ENCODE peak calls at places on chromosome 21, in five cellular contexts. One of them, this sample, is unnamed.

GRCh38 chr21:31750843-31751242 is 18.9 kb upstream of the SCAF4 start:
- DNase-seq in fibroblast of lung: no peak
- DNase-seq in OCI-LY7: no peak
- DNase-seq in NB4: no peak
- DNase-seq in omental fat pad: no peak
- DNase-seq in this sample: no peak

GRCh38 chr21:33212159-33212851 is 17.4 kb upstream of the IFNAR2 start:
- DNase-seq in fibroblast of lung: peak
- DNase-seq in OCI-LY7: peak
- DNase-seq in NB4: peak
- DNase-seq in omental fat pad: no peak
- DNase-seq in this sample: no peak

GRCh38 chr21:46636550-46637289 is 1.2 kb downstream of the PRMT2 start:
- DNase-seq in fibroblast of lung: no peak
- DNase-seq in OCI-LY7: no peak
- DNase-seq in NB4: no peak
- DNase-seq in omental fat pad: no peak
- DNase-seq in this sample: no peak

GRCh38 chr21:22536511-22536910 is 1538.3 kb downstream of the NCAM2 start:
- DNase-seq in fibroblast of lung: peak
- DNase-seq in OCI-LY7: no peak
- DNase-seq in NB4: peak
- DNase-seq in omental fat pad: no peak
- DNase-seq in this sample: no peak

GRCh38 chr21:39720126-39720778 is 24.7 kb upstream of the IGSF5 start:
- DNase-seq in fibroblast of lung: no peak
- DNase-seq in OCI-LY7: no peak
- DNase-seq in NB4: no peak
- DNase-seq in omental fat pad: no peak
- DNase-seq in this sample: no peak

GRCh38 chr21:45064618-45065399 is 9.6 kb upstream of the ADARB1 start:
- DNase-seq in fibroblast of lung: no peak
- DNase-seq in OCI-LY7: no peak
- DNase-seq in NB4: no peak
- DNase-seq in omental fat pad: no peak
- DNase-seq in this sample: no peak

GRCh38 chr21:46363698-46364097 is 39.7 kb downstream of the PCNT start:
- DNase-seq in fibroblast of lung: no peak
- DNase-seq in OCI-LY7: no peak
- DNase-seq in NB4: no peak
- DNase-seq in omental fat pad: no peak
- DNase-seq in this sample: no peak

GRCh38 chr21:17371470-17371869 is 141.4 kb upstream of the CXADR start:
- DNase-seq in fibroblast of lung: peak
- DNase-seq in OCI-LY7: no peak
- DNase-seq in NB4: no peak
- DNase-seq in omental fat pad: no peak
- DNase-seq in this sample: no peak

GRCh38 chr21:38027901-38028300 is 111.6 kb upstream of the KCNJ6 start:
- DNase-seq in fibroblast of lung: no peak
- DNase-seq in OCI-LY7: no peak
- DNase-seq in NB4: no peak
- DNase-seq in omental fat pad: no peak
- DNase-seq in this sample: no peak

GRCh38 chr21:21688877-21689276 is 690.7 kb downstream of the NCAM2 start:
- DNase-seq in fibroblast of lung: peak
- DNase-seq in OCI-LY7: no peak
- DNase-seq in NB4: peak
- DNase-seq in omental fat pad: no peak
- DNase-seq in this sample: no peak

GRCh38 chr21:37878946-37879660 is 37.2 kb downstream of the KCNJ6 start:
- DNase-seq in fibroblast of lung: peak
- DNase-seq in OCI-LY7: no peak
- DNase-seq in NB4: no peak
- DNase-seq in omental fat pad: no peak
- DNase-seq in this sample: no peak

GRCh38 chr21:31781737-31782136 is 49.8 kb upstream of the SCAF4 start:
- DNase-seq in fibroblast of lung: peak
- DNase-seq in OCI-LY7: no peak
- DNase-seq in NB4: no peak
- DNase-seq in omental fat pad: no peak
- DNase-seq in this sample: no peak

GRCh38 chr21:22904385-22904784 is 1906.2 kb downstream of the NCAM2 start:
- DNase-seq in fibroblast of lung: no peak
- DNase-seq in OCI-LY7: no peak
- DNase-seq in NB4: no peak
- DNase-seq in omental fat pad: no peak
- DNase-seq in this sample: no peak

GRCh38 chr21:37547615-37547975 is 181.0 kb downstream of the DYRK1A start:
- DNase-seq in fibroblast of lung: no peak
- DNase-seq in OCI-LY7: no peak
- DNase-seq in NB4: peak
- DNase-seq in omental fat pad: no peak
- DNase-seq in this sample: no peak

GRCh38 chr21:37704751-37705150 is 211.5 kb downstream of the KCNJ6 start:
- DNase-seq in fibroblast of lung: no peak
- DNase-seq in OCI-LY7: no peak
- DNase-seq in NB4: no peak
- DNase-seq in omental fat pad: no peak
- DNase-seq in this sample: no peak

GRCh38 chr21:46392921-46393320 is 65.8 kb upstream of the DIP2A start:
- DNase-seq in fibroblast of lung: no peak
- DNase-seq in OCI-LY7: no peak
- DNase-seq in NB4: no peak
- DNase-seq in omental fat pad: peak
- DNase-seq in this sample: no peak

GRCh38 chr21:21057349-21058062 is 59.3 kb downstream of the NCAM2 start:
- DNase-seq in fibroblast of lung: no peak
- DNase-seq in OCI-LY7: no peak
- DNase-seq in NB4: no peak
- DNase-seq in omental fat pad: no peak
- DNase-seq in this sample: no peak

GRCh38 chr21:17343055-17343454 is 169.8 kb upstream of the CXADR start:
- DNase-seq in fibroblast of lung: peak
- DNase-seq in OCI-LY7: peak
- DNase-seq in NB4: peak
- DNase-seq in omental fat pad: no peak
- DNase-seq in this sample: no peak

GRCh38 chr21:37101384-37101783 is 28.3 kb downstream of the TTC3 start:
- DNase-seq in fibroblast of lung: peak
- DNase-seq in OCI-LY7: no peak
- DNase-seq in NB4: no peak
- DNase-seq in omental fat pad: no peak
- DNase-seq in this sample: no peak

DNA sequence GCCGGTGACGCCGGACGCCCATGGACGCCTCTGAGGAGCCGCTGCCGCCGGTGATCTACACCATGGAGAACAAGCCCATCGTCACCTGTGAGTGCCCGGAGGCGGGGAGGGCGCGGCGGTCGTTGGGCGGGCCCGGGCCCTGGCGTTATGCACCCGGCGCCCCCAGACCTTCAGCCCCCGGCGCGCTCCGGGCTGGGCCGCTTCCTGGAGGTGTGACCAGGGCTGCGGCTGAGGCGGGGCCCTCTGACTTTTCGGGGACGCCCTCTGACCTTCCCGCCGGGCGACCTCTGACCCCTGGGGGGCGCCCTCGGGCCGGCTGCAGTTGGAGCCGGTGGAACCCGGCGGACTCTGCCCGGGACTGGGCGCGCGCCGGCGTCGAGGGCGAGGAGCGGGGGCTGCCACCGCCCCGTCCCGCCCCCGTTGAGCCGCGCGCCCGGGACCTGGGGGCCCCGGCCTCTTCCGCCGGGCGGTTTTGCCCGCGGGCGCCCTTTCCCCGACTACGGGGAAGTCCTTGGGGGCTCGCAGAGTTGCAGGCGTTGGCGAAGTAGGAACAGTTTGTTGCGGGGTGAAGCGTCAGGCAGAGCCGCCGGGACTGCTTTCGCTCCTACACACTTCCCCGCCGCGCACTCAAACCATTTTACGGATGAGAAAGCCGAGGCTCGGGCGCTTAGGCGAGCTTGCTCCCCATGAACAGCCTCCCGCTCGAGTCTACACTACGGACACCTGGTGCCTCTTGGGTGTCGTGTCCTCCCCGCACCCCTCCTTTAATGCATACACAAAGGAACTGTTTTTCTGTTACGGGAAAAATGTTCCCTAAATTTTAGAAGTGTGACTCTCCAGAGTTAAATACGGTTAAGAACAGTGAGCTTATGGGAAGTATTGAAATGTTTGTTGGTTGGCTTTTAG is 618 bp downstream of the TRAPPC10 start:
- DNase-seq in fibroblast of lung: peak
- DNase-seq in OCI-LY7: peak
- DNase-seq in NB4: peak
- DNase-seq in omental fat pad: no peak
- DNase-seq in this sample: peak
- TF ChIP-seq CTCF in fibroblast of lung: no peak
- TF ChIP-seq CTCF in OCI-LY7: peak
- TF ChIP-seq CTCF in NB4: no peak
- TF ChIP-seq CTCF in omental fat pad: no peak
- TF ChIP-seq CTCF in this sample: no peak

GRCh38 chr21:42125571-42126544 is 54.7 kb downstream of the UMODL1 start:
- DNase-seq in fibroblast of lung: peak
- DNase-seq in OCI-LY7: peak
- DNase-seq in NB4: peak
- DNase-seq in omental fat pad: no peak
- DNase-seq in this sample: no peak
- TF ChIP-seq CTCF in fibroblast of lung: no peak
- TF ChIP-seq CTCF in OCI-LY7: peak
- TF ChIP-seq CTCF in NB4: peak
- TF ChIP-seq CTCF in omental fat pad: no peak
- TF ChIP-seq CTCF in this sample: no peak

DNA sequence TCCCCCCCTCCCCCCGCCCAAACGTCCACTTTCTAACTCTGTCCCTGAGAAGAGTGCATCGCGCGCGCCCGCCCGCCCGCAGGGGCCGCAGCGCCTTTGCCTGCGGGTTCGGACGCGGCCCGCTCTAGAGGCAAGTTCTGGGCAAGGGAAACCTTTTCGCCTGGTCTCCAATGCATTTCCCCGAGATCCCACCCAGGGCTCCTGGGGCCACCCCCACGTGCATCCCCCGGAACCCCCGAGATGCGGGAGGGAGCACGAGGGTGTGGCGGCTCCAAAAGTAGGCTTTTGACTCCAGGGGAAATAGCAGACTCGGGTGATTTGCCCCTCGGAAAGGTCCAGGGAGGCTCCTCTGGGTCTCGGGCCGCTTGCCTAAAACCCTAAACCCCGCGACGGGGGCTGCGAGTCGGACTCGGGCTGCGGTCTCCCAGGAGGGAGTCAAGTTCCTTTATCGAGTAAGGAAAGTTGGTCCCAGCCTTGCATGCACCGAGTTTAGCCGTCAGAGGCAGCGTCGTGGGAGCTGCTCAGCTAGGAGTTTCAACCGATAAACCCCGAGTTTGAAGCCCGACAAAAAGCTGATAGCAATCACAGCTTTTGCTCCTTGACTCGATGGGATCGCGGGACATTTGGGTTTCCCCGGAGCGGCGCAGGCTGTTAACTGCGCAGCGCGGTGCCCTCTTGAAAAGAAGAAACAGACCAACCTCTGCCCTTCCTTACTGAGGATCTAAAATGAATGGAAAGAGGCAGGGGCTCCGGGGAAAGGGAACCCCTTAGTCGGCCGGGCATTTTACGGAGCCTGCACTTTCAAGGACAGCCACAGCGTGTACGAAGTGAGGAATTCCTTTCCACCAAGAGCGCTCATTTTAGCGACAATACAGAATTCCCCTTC is 158.1 kb downstream of the RUNX1 start:
- DNase-seq in fibroblast of lung: peak
- DNase-seq in OCI-LY7: no peak
- DNase-seq in NB4: peak
- DNase-seq in omental fat pad: no peak
- DNase-seq in this sample: peak
- TF ChIP-seq CTCF in fibroblast of lung: peak
- TF ChIP-seq CTCF in OCI-LY7: no peak
- TF ChIP-seq CTCF in NB4: no peak
- TF ChIP-seq CTCF in omental fat pad: no peak
- TF ChIP-seq CTCF in this sample: no peak

GRCh38 chr21:25507522-25507921 is 99.8 kb downstream of the MRPL39 start:
- DNase-seq in fibroblast of lung: no peak
- DNase-seq in OCI-LY7: no peak
- DNase-seq in NB4: peak
- DNase-seq in omental fat pad: no peak
- DNase-seq in this sample: no peak
- TF ChIP-seq CTCF in fibroblast of lung: no peak
- TF ChIP-seq CTCF in OCI-LY7: peak
- TF ChIP-seq CTCF in NB4: no peak
- TF ChIP-seq CTCF in omental fat pad: no peak
- TF ChIP-seq CTCF in this sample: no peak

GRCh38 chr21:42043201-42043895 is 27.8 kb upstream of the UMODL1 start:
- DNase-seq in fibroblast of lung: no peak
- DNase-seq in OCI-LY7: no peak
- DNase-seq in NB4: no peak
- DNase-seq in omental fat pad: no peak
- DNase-seq in this sample: no peak
- TF ChIP-seq CTCF in fibroblast of lung: no peak
- TF ChIP-seq CTCF in OCI-LY7: no peak
- TF ChIP-seq CTCF in NB4: no peak
- TF ChIP-seq CTCF in omental fat pad: no peak
- TF ChIP-seq CTCF in this sample: no peak

DNA sequence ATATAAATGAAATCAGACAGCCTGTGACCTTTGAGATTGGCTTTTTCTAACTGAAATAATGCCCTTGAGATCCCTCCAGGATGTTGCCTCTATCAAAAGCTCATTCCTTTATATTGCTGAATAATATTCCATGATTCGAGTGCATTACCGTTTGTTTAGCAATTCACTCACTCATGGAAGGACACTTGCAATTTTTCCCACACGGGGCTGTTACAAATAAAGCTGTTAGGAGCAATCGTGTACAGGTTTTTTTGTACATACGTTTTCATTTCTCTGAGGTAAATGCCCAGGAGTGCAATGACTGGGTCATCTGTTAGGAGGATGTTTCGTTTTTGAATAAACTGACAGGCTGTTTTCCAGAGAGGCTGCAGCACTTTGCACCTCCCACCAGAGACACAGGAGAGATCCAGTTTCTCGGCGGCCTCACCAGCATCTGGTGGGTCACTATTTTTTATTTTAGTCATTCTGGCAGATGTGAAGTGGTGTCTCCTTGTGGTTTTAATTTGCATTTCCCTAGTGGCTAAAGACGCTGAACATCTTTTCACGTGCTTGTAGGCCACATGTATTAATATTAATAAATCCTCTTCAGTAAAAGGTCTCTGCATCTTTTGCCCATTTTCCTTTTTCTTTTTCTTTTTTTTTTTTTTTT is 11.0 kb downstream of the PRDM15 start:
- DNase-seq in fibroblast of lung: no peak
- DNase-seq in OCI-LY7: peak
- DNase-seq in NB4: no peak
- DNase-seq in omental fat pad: no peak
- DNase-seq in this sample: no peak
- TF ChIP-seq CTCF in fibroblast of lung: no peak
- TF ChIP-seq CTCF in OCI-LY7: no peak
- TF ChIP-seq CTCF in NB4: no peak
- TF ChIP-seq CTCF in omental fat pad: no peak
- TF ChIP-seq CTCF in this sample: no peak

GRCh38 chr21:35777081-35777480 is 283.2 kb downstream of the SETD4 start:
- DNase-seq in fibroblast of lung: no peak
- DNase-seq in OCI-LY7: no peak
- DNase-seq in NB4: no peak
- DNase-seq in omental fat pad: no peak
- DNase-seq in this sample: no peak
- TF ChIP-seq CTCF in fibroblast of lung: no peak
- TF ChIP-seq CTCF in OCI-LY7: no peak
- TF ChIP-seq CTCF in NB4: no peak
- TF ChIP-seq CTCF in omental fat pad: no peak
- TF ChIP-seq CTCF in this sample: no peak

GRCh38 chr21:27476696-27477095 is 509.8 kb upstream of the ADAMTS5 start:
- DNase-seq in fibroblast of lung: peak
- DNase-seq in OCI-LY7: no peak
- DNase-seq in NB4: no peak
- DNase-seq in omental fat pad: no peak
- DNase-seq in this sample: no peak
- TF ChIP-seq CTCF in fibroblast of lung: peak
- TF ChIP-seq CTCF in OCI-LY7: no peak
- TF ChIP-seq CTCF in NB4: no peak
- TF ChIP-seq CTCF in omental fat pad: no peak
- TF ChIP-seq CTCF in this sample: no peak